ENCODE peak calls at places on chromosomes 16 and 17, in four cellular contexts. N is K562, S is IMR-90, W is A549. Z is an unnamed sample.
A peak's percentile ranks its signal among the peaks of the same experiment; 100 is the strongest.

GRCh38 chr17:40315678-40316570 is 6.9 kb downstream of the RARA start:
- DNase-seq in N (no peak), S (no peak), W (no peak), Z (no peak)

GRCh38 chr16:65071371-65072311 is 50.2 kb downstream of the CDH11 start:
- DNase-seq in N (no peak), S (peak; percentile 64), W (no peak), Z (no peak)

GRCh38 chr16:56701534-56701933 is 19.3 kb downstream of the MT1X start:
- DNase-seq in N (no peak), S (no peak), W (no peak), Z (no peak)

GRCh38 chr16:88803264-88803987 is at the start of gene CDT1:
- DNase-seq in N (peak; percentile 97), S (peak; percentile 69), W (peak; percentile 96), Z (peak; percentile 65)

GRCh38 chr16:27951752-27952151 is 111.8 kb downstream of the GSG1L start:
- DNase-seq in N (no peak), S (peak; percentile 43), W (no peak), Z (no peak)

GRCh38 chr17:57108656-57109392 is 23.8 kb downstream of the AKAP1 start:
- DNase-seq in N (no peak), S (no peak), W (no peak), Z (no peak)

GRCh38 chr16:65285128-65286120 is 163.6 kb upstream of the CDH11 start:
- DNase-seq in N (no peak), S (peak; percentile 55), W (no peak), Z (no peak)

GRCh38 chr16:12323007-12323699 is 346.6 kb downstream of the SNX29 start:
- DNase-seq in N (no peak), S (no peak), W (no peak), Z (no peak)

GRCh38 chr17:62637809-62638208 is 10.3 kb downstream of the MRC2 start:
- DNase-seq in N (no peak), S (no peak), W (no peak), Z (no peak)

GRCh38 chr17:42519546-42520444 is 16.2 kb upstream of the NAGLU start:
- DNase-seq in N (no peak), S (peak; percentile 99), W (peak; percentile 96), Z (peak; percentile 90)

GRCh38 chr16:1809281-1809801 is 15.8 kb upstream of the IGFALS start:
- DNase-seq in N (peak; percentile 60), S (no peak), W (no peak), Z (no peak)

GRCh38 chr17:71753070-71753469 is 367.8 kb upstream of the SOX9 start:
- DNase-seq in N (no peak), S (no peak), W (no peak), Z (no peak)

GRCh38 chr17:77471984-77472836 is 331.4 kb downstream of the SEC14L1 start:
- DNase-seq in N (no peak), S (peak; percentile 64), W (no peak), Z (no peak)
- TF ChIP-seq CEBPB in N (no peak), S (no peak), W (no peak), Z (no peak)

DNA sequence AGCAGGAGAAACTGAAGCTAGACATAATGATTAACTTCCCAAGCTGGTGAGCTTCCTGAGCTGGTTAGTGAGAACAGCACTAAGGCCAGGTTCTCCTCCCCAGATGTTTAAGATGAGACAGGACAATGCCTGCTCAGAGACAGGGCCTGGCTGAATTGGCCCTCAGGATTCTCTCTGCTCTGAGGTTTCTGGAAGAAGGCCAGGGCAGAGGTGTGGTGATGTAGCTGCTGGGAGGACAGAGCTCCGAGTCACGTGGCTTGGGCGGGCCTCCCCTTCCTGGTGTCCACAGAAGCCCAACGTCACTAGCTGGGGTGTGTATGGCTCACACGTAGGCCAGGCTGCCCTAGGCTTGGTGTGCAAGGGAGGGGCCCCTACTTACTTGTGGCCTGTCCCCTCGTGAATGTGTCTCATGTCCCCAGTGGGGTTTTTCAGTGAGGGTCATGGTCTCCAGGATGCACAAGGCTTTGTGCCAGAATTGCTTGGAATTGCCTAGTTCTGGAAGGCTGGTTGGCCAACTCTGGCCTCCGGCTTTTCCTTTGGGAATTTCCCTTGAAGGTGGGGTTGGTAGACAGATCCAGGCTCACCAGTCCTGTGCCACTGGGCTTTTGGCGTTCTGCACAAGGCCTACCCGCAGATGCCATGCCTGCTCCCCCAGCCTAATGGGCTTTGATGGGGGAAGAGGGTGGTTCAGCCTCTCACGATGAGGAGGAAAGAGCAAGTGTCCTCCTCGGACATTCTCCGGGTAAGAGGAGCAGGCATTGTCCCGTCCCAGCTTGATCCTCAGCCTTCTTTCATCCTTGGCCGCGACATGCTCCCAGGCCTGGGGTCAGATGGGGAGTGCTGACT is 3.4 kb downstream of the NOD2 start:
- DNase-seq in N (peak; percentile 62), S (peak; percentile 26), W (peak; percentile 20), Z (peak; percentile 78)
- TF ChIP-seq CEBPB in N (no peak), S (no peak), W (no peak), Z (no peak)

DNA sequence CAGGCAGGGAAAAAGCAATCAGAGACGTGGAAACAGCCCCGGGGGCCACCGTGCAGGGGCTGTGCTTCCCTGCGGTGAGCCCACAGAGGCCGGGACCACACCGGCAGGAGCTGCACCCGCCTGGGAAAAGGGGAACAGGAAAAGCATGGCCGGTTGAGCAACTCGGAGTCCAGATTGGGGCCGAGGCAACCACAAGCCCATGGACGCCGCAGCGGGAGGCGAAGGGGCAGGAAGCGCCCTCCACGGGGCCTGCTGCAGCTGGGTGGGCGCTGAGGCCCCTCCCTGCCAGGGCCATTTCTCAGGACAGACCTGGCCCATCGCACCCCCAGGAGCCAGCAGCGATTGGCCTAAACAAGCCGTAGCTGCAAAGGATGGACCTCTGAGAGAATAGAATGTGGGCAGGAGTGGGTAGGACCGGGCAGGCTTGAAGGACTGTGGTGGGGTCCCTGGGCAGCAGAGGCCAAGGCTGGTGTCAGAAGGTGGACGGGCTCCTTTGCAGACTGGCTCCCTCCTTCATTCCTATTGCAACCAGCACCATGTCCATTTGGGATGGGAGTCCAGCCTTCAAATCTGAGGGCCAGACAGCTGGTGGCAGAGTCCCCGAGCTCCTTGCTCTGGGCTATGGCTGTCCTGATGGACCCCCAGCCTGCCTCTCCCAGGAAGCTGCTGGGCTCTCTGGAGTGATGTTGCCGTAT is 30.4 kb downstream of the COX4I1 start:
- DNase-seq in N (no peak), S (no peak), W (no peak), Z (no peak)
- TF ChIP-seq CEBPB in N (no peak), S (no peak), W (no peak), Z (no peak)

DNA sequence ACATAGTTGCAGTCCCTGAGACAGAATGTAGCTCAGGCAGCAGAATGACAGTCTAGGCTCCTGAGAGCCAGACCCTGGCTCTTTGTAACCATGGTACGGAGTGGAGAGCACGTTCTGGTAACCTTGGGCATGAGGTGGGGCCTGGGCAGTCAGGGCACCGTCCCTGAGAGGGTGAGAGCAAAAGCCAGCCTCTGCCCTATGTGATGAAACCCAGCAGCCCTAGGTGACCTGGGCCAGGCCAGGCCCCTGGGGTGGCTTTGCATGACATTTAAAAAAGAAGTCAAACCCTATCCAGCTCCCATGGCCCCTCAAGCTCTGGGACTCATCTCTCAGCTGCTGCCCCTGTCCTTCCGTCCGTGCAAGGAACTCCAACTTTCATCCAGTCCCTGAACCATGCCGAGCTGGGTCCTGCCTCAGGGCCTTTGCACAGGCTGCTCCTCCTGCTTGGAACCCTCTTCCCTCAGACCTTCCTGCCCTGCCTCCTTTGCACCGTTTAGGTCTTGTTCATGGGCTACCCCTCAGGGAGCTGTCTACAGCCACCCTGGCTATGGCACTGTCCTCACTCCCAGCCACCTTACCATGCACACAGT is 188.6 kb downstream of the NTN1 start:
- DNase-seq in N (no peak), S (no peak), W (no peak), Z (no peak)
- TF ChIP-seq CEBPB in N (no peak), S (no peak), W (no peak), Z (no peak)

GRCh38 chr16:84024854-84025253 is 17.7 kb downstream of the SLC38A8 start:
- DNase-seq in N (no peak), S (peak; percentile 90), W (no peak), Z (no peak)
- TF ChIP-seq CEBPB in N (no peak), S (no peak), W (no peak), Z (no peak)

GRCh38 chr17:13181683-13182082 is 163.9 kb upstream of the ELAC2 start:
- DNase-seq in N (no peak), S (no peak), W (no peak), Z (no peak)

GRCh38 chr17:13182854-13183253 is 165.0 kb upstream of the ELAC2 start:
- DNase-seq in N (no peak), S (no peak), W (no peak), Z (peak; percentile 46)

DNA sequence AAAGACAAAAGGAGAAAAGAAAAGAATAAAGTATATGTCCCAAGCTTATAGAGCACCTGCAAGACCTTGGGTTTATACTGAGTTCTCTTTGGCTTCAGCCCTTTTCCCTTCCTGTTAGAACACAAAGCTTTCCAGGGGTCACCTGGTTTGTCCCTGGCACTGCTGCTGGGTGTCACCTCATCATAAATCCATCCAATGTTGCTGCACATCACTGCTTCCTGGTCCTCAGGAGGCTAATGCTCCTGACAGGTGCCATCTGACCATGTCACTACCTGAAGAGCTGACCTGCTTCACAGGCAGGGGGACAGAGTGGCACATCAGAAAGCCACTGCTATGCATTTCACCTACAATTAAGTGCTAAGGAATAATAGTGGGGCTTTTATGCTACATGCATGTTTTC is 164.6 kb upstream of the ELAC2 start:
- DNase-seq in N (no peak), S (no peak), W (no peak), Z (no peak)
- TF ChIP-seq CEBPB in N (no peak), S (no peak), W (no peak), Z (no peak)

DNA sequence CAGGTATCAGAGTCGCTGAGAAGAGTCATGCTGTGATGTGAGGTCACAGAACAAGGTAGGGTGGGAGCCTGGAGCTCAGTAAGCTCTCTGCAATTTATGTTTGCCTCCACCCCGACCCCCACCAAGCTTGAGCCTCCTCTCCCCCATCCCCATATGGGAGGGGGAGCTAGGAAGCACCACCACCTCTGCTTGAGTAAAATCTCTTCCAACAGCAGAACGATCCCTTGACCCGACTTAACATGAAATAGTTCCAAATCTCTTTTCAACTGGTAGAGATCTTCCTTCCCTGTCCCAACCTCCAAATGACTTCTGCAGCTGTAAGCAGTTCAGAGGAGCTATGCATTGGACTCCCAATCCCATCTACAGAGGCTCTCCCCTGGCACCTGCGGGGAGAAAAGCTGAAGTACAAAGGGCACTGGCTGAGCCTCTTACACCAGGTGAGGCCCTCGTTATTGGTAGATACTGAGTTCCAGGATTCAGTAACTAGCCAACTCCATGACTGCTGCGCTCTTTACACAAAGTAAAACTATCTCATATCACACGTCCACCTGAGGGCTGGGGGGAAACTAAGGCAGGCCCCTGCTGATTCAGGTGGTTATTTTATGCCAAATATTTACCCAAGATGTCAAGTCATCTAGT is 3.4 kb downstream of the ACTG1 start:
- DNase-seq in N (no peak), S (no peak), W (no peak), Z (peak; percentile 63)
- TF ChIP-seq CEBPB in N (no peak), S (no peak), W (no peak), Z (no peak)

GRCh38 chr17:64240741-64241347 is 22.2 kb downstream of the TEX2 start:
- DNase-seq in N (no peak), S (peak; percentile 93), W (no peak), Z (no peak)
- TF ChIP-seq CEBPB in N (no peak), S (no peak), W (no peak), Z (no peak)

Z was measured in HepG2.